ENCODE peak calls at places on chromosome 19, in four cellular contexts. O, I, P and A are unnamed samples.

GRCh38 chr19:6273701-6274601 is 5.8 kb downstream of the MLLT1 start:
- DNase-seq in I (no peak), P (no peak), O (no peak), A (no peak)

GRCh38 chr19:49362048-49362925 is at the start of gene TEAD2:
- DNase-seq in I (peak), O (no peak), P (no peak), A (peak)

GRCh38 chr19:49430678-49431329 is 5.6 kb downstream of the GFY start:
- DNase-seq in P (no peak), I (peak), O (no peak), A (peak)

GRCh38 chr19:45258862-45259261 is 7.8 kb downstream of the MARK4 start:
- DNase-seq in P (no peak), O (no peak), I (no peak), A (no peak)

GRCh38 chr19:801030-801860 is 4.0 kb downstream of the PTBP1 start:
- DNase-seq in I (peak), O (no peak), P (no peak), A (no peak)

GRCh38 chr19:14004619-14005380 is 1.3 kb downstream of the RFX1 start:
- DNase-seq in O (no peak), P (no peak), I (no peak), A (peak)

GRCh38 chr19:3365447-3366103 is 808 bp upstream of the NFIC start:
- DNase-seq in O (no peak), I (no peak), P (no peak), A (peak)

GRCh38 chr19:58510084-58510862 is 1.5 kb downstream of the SLC27A5 start:
- DNase-seq in I (no peak), O (no peak), P (no peak), A (no peak)

GRCh38 chr19:49570997-49571676 is 9.2 kb downstream of the NOSIP start:
- DNase-seq in O (no peak), I (peak), P (no peak), A (peak)

GRCh38 chr19:46471116-46471733 is at the start of gene PNMA8A:
- DNase-seq in P (no peak), I (no peak), O (no peak), A (no peak)